ENCODE peak calls at places on chromosomes 16 and 17, in seven cellular contexts. Z is mucosa of descending colon, I is IMR-90, T is HFF-Myc, Q is heart right ventricle, H is cardiac fibroblast, R is lower leg skin. P is an unnamed sample.

GRCh38 chr16:26453215-26453614 is 613.5 kb upstream of the C16orf82 start:
- DNase-seq in H (no peak), R (no peak), Q (no peak), I (no peak), Z (no peak), T (no peak), P (no peak)

GRCh38 chr17:42819939-42820535 is 4.0 kb downstream of the BECN1 start:
- DNase-seq in H (peak), I (peak), Q (peak), T (no peak), Z (no peak), R (no peak), P (peak)

GRCh38 chr17:41489531-41489930 is at the start of gene KRT36:
- DNase-seq in H (no peak), R (no peak), T (no peak), I (no peak), Q (no peak), Z (no peak), P (no peak)

GRCh38 chr17:34474706-34475105 is 104.7 kb upstream of the TMEM132E start:
- DNase-seq in R (no peak), T (no peak), H (no peak), Z (no peak), Q (no peak), I (no peak), P (no peak)

GRCh38 chr16:919658-920631 is 50.8 kb downstream of the LMF1 start:
- DNase-seq in T (no peak), R (peak), H (peak), Z (peak), I (peak), Q (peak), P (no peak)

GRCh38 chr16:65809627-65810026 is 556.9 kb upstream of the CDH5 start:
- DNase-seq in Q (no peak), T (no peak), R (no peak), Z (no peak), H (no peak), I (no peak), P (no peak)

GRCh38 chr17:63425478-63425877 is 20.6 kb downstream of the CYB561 start:
- DNase-seq in I (peak), H (peak), Z (peak), Q (peak), T (peak), R (peak), P (peak)

GRCh38 chr17:71405101-71405500 is 715.7 kb upstream of the SOX9 start:
- DNase-seq in T (no peak), H (no peak), I (no peak), R (no peak), Z (no peak), Q (no peak), P (no peak)

GRCh38 chr16:78249056-78249455 is 149.6 kb downstream of the WWOX start:
- DNase-seq in T (no peak), Z (no peak), Q (peak), H (no peak), I (no peak), R (no peak), P (peak)

GRCh38 chr17:13025687-13026086 is 7.9 kb upstream of the ELAC2 start:
- DNase-seq in Z (no peak), R (no peak), Q (no peak), I (no peak), T (no peak), H (no peak), P (no peak)

DNA sequence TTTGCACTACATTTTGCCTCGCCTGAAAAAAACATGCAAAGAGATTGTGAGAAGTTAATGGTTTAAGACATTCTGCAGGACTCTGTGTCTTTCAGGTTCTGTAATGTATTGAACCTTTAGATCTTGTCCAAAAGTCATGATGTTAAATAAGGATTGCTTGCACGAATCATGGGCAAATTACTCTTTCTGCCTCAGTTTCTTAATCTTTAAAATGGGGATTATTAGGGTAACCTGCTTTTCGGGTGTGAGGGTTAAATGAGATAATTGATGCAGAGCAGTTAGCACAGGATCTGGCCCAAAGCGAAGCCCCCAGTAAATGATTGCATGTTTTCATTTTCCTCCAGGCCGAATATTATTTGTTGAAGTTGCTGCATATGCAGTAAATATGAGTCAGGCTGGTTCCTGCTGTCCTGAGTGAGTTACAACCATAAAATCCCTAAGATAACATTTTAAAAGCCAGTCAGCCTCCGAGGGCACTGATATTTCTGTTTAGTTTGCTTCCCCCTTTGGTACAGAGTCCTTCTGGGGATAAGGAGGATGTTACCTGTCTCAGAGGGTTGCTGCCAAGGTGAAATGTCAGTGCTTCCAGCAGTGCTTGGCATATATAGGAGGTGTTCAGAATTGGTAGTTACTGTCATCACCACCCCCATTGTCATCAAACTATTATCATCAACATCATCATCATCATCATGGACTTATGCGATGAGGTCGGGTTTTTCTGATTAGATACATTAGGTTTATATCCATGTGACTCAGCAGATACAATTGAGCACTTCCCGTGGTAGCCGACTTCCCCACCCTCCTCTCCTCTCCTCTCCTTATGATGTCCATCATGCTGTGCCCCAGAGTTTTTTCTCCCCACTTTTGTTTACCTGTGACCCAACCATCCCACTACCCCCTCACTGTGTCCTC is 20.6 kb upstream of the ARHGAP17 start:
- DNase-seq in R (no peak), H (no peak), Z (no peak), Q (no peak), T (no peak), I (peak), P (peak)
- H3K4me3 ChIP-seq in R (no peak), H (no peak), Z (no peak), Q (no peak), T (no peak), I (no peak), P (no peak)

DNA sequence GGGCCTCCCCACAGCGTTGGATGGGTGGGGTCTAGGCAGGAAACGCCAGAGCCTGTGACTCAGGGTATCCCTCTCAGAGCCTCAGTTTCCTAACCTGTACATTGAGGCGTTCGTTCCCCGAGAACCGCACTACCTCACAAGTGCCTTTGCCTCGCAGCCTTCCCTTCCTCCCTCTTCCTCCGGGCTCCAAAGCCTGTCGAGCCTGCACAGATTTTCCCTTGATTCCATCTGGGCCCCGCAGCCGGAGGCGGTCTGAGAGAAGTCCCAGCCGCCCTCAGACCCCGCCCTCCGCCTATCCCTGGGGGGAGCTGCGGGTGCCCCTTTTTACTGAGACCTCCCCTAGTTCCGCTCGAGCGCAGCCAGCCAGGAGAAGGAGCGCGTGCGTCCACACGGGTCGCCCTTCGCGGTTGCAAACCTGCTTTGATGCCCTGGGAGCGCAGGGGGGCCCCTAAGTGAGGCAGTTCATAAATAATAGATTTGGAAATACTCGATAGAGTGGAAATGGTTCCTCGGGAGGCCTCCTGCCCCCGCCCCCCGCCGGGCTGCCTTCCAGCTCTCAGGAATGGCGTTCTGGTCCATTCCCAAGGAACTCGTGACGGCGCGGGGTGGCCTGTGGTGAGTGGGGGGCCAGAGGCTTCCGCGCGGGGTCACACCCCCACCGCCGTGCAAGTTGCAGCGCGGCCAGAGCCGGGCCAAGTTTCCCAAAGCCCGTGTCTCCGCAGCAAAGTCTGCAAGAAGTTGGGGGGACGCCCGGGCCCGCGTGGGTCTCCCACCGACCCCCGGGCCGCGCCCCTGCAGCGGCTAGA is 672 bp downstream of the C16orf74 start:
- DNase-seq in R (no peak), H (peak), T (no peak), I (peak), Z (peak), Q (peak), P (no peak)
- H3K4me3 ChIP-seq in R (peak), H (peak), T (peak), I (peak), Z (peak), Q (peak), P (peak)

DNA sequence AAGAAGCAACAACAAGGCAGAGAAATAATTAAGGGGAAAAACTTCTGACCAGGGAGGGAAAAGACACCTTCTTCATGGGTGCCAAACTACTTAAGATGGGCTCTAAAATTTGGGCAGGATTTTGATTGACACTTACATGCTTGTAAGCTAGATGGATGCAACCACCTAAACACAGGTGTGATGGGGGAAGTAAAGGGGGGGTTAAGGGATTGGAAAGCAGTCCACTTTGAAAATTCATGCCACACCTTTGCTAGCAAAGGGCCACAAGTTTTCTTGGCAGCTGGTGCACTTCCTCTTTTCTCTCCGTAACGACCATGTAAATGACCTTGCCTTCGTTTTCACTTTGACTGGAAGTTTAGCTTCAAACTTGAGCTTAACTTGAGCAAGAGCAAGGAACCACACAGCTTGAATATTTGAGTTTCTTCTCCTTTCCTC is 14.3 kb upstream of the PRKAR1A start:
- DNase-seq in Q (no peak), H (no peak), Z (no peak), T (no peak), R (no peak), I (no peak), P (peak)
- H3K4me3 ChIP-seq in Q (peak), H (no peak), Z (no peak), T (no peak), R (no peak), I (no peak), P (no peak)

GRCh38 chr17:17036520-17036998 is 5.7 kb upstream of the MPRIP start:
- DNase-seq in Z (no peak), I (no peak), H (peak), T (no peak), R (no peak), Q (no peak), P (no peak)
- H3K4me3 ChIP-seq in Z (no peak), I (no peak), H (no peak), T (no peak), R (no peak), Q (no peak), P (no peak)

GRCh38 chr16:29663829-29664132 is 734 bp downstream of the SPN start:
- DNase-seq in T (no peak), Q (no peak), I (no peak), R (no peak), H (no peak), Z (no peak), P (no peak)
- H3K4me3 ChIP-seq in T (no peak), Q (peak), I (no peak), R (no peak), H (no peak), Z (no peak), P (peak)

GRCh38 chr16:13680021-13680672 is 239.8 kb upstream of the ERCC4 start:
- DNase-seq in H (no peak), Q (no peak), R (no peak), Z (no peak), T (no peak), I (no peak), P (no peak)
- H3K4me3 ChIP-seq in H (no peak), Q (no peak), R (no peak), Z (no peak), T (no peak), I (no peak), P (no peak)

DNA sequence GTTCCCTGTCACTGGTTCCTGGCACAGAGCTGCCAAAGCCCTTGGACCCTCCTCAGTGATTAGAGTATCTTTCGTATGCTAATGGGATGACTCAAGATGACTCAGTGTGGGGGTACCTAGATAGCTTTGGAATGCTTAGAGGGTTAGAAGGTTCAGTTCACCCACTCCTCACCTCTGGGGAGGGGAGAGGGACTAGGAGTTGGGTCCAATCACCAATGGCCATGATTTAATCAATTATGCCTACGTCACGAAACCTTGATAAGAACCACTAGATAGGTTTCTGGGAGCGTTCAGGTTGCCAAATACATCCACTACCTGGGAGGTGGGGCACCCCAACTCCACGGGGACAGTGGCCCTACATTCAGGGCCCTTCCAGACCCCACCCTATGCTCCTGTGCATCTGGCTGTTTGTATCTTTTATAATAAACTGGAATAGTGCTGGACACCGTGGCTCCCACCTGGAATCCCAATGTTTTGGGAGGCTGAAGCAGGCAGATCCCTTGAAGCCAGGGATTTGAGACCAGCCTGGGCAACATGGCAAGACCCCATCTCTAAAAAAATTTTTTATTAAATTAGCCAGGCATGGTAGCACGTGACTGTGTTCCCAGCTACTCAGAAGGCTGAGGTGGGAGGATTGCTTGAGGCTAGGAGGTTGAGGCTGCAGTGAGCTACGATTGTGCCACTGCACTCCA is 29.2 kb upstream of the LITAF start:
- DNase-seq in T (no peak), I (peak), Z (no peak), Q (no peak), H (no peak), R (no peak), P (peak)
- H3K4me3 ChIP-seq in T (no peak), I (no peak), Z (no peak), Q (no peak), H (no peak), R (no peak), P (no peak)

DNA sequence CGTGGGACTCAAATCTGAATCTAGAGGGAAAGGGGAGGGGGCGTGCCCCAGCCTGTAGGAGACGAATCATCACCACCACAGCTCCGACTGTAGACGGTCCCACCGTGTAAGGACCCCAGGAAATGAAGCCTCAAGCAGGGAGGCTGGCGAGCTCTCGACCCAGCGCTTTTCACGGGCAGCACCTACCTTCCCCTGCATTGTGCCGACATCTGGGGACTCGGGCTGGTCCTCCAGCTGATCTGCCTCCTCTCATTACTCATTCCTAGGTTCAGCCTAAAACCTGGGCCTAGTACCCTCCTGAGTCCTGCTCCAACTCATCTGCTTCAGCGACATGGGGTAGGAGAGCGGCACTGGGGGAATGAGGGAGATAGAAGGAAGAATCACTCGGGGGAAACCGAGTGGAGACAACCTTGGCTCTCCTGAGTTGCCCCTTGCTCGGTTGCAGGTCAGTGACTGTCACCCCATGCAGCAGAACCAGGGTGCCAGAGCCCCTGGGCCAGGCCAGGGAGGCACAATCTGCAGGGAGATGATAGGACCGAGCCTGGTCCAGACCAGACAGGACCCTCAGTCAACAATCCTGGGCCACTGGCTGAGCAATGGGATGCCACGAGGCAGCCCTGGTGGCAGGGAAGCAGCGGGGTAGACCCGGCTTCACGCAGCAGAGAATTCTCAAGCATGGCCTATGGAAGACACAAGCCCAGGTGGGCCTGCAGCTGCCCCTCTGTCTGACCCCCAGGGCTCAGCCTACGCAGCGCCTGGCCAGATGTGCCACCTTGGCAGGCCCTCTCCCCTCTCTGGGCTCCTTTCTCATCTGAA is 833 bp upstream of the BCAR1 start:
- DNase-seq in Z (no peak), Q (no peak), R (no peak), I (no peak), T (no peak), H (no peak), P (no peak)
- H3K4me3 ChIP-seq in Z (no peak), Q (peak), R (no peak), I (no peak), T (peak), H (no peak), P (peak)

GRCh38 chr17:58329035-58329807 is 626 bp upstream of the TSPOAP1 start:
- DNase-seq in Q (no peak), R (no peak), T (no peak), H (no peak), Z (peak), I (no peak), P (no peak)

GRCh38 chr17:58329808-58330543 is 1.4 kb upstream of the TSPOAP1 start:
- DNase-seq in Q (no peak), T (no peak), H (no peak), I (no peak), Z (no peak), R (no peak), P (no peak)

GRCh38 chr17:58330997-58331814 is 2.6 kb upstream of the TSPOAP1 start:
- DNase-seq in H (no peak), T (no peak), I (no peak), R (no peak), Z (peak), Q (no peak), P (peak)

GRCh38 chr17:58331815-58332719 is 3.5 kb upstream of the TSPOAP1 start:
- DNase-seq in H (no peak), T (no peak), I (no peak), Q (peak), R (no peak), Z (peak), P (peak)

DNA sequence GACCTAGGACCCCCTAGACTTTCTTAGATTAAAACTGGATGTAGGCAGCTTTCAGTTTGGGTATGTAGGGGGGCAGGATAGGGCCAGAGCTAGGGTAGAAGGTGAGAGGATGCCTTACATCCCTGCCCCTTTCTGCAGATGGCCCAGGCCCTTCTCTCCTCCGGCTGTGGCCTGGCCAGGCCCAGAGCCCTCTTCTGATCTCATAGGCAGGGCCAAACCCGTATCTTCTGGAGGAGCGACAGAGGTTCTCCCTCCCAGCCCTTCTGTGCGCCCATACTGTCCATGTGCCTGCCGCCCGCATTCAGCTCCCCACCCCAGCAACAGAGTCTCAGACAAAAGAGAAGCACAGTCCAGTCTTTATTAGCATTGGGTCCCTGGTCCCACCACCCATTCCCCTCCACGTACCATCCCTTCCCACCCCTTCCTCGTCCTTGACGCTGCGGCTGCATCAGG is 2.0 kb upstream of the TSPOAP1 start:
- DNase-seq in H (no peak), T (no peak), R (no peak), Z (peak), I (no peak), Q (no peak), P (no peak)
- H3K4me3 ChIP-seq in H (no peak), T (no peak), R (peak), Z (peak), I (no peak), Q (peak), P (peak)

P was measured in small intestine.